ENCODE peak calls at places on chromosomes 12 and 14, in seven cellular contexts. N is A549, K is cardiac muscle cell, A is pancreas, D is transverse colon, Y is psoas muscle, S is thyroid gland. J is an unnamed sample.

GRCh38 chr12:26188641-26189040 is 6.7 kb upstream of the SSPN start:
- DNase-seq in N (no peak), K (no peak), A (no peak), Y (no peak), S (no peak), D (no peak), J (no peak)

GRCh38 chr14:103480595-103480994 is 42.0 kb downstream of the CKB start:
- DNase-seq in K (no peak), A (no peak), S (no peak), Y (no peak), D (no peak), N (no peak), J (no peak)

GRCh38 chr12:45431153-45431552 is 215.3 kb downstream of the ANO6 start:
- DNase-seq in A (no peak), S (no peak), K (no peak), N (no peak), Y (no peak), D (no peak), J (no peak)

GRCh38 chr14:59086241-59086899 is 102.1 kb upstream of the DAAM1 start:
- DNase-seq in A (no peak), D (no peak), Y (no peak), K (no peak), S (no peak), N (no peak), J (no peak)

GRCh38 chr14:24146622-24146977 is 190 bp upstream of the PSME2 start:
- DNase-seq in A (peak; percentile 94), D (peak; percentile 97), K (peak; percentile 99), Y (peak; percentile 95), N (peak; percentile 97), S (peak; percentile 99), J (peak; percentile 93)

GRCh38 chr12:83796527-83796926 is 1109.8 kb downstream of the TMTC2 start:
- DNase-seq in N (no peak), D (no peak), A (no peak), K (peak; percentile 5), Y (no peak), S (no peak), J (no peak)

GRCh38 chr14:71289536-71289935 is 382.3 kb downstream of the PCNX1 start:
- DNase-seq in Y (no peak), A (no peak), K (no peak), S (no peak), N (no peak), D (peak; percentile 54), J (no peak)

GRCh38 chr14:31241450-31242114 is 34.0 kb upstream of the HECTD1 start:
- DNase-seq in S (no peak), Y (no peak), D (no peak), K (peak; percentile 46), N (no peak), A (no peak), J (no peak)

GRCh38 chr12:70648831-70649230 is 11.6 kb upstream of the PTPRB start:
- DNase-seq in S (no peak), Y (no peak), D (no peak), N (no peak), A (no peak), K (no peak), J (no peak)

GRCh38 chr12:65845751-65846537 is 21.7 kb downstream of the HMGA2 start:
- DNase-seq in Y (no peak), N (no peak), S (no peak), K (no peak), D (no peak), A (no peak), J (no peak)

GRCh38 chr14:52640137-52640536 is 55.2 kb downstream of the ERO1A start:
- DNase-seq in D (no peak), K (no peak), Y (no peak), S (no peak), N (no peak), A (no peak), J (no peak)

GRCh38 chr14:53840444-53840843 is 116.2 kb downstream of the BMP4 start:
- DNase-seq in K (no peak), A (no peak), Y (no peak), S (no peak), N (peak; percentile 72), D (no peak), J (no peak)

GRCh38 chr12:50985322-50985721 is 33.0 kb downstream of the HIGD1C start:
- DNase-seq in Y (no peak), N (no peak), K (peak; percentile 5), D (no peak), S (peak; percentile 19), A (no peak), J (no peak)

GRCh38 chr14:38226366-38226765 is 18.7 kb downstream of the SSTR1 start:
- DNase-seq in K (no peak), N (no peak), A (no peak), D (no peak), Y (no peak), S (no peak), J (no peak)

GRCh38 chr12:92170050-92170449 is 24.4 kb upstream of the BTG1 start:
- DNase-seq in S (no peak), A (no peak), D (no peak), N (no peak), Y (no peak), K (no peak), J (no peak)

GRCh38 chr12:119695034-119695433 is 27.1 kb downstream of the PRKAB1 start:
- DNase-seq in A (no peak), N (peak; percentile 21), D (no peak), Y (no peak), K (peak; percentile 32), S (no peak), J (no peak)

GRCh38 chr12:98514984-98515367 is 414 bp upstream of the TMPO start:
- DNase-seq in K (no peak), A (no peak), D (no peak), N (no peak), Y (no peak), S (no peak), J (no peak)

GRCh38 chr12:116508145-116509121 is 50.7 kb upstream of the MAP1LC3B2 start:
- DNase-seq in Y (peak; percentile 33), A (no peak), N (peak; percentile 53), D (peak; percentile 39), S (peak; percentile 40), K (peak; percentile 62), J (peak; percentile 70)

GRCh38 chr14:96198430-96199133 is 6.1 kb upstream of the BDKRB2 start:
- DNase-seq in A (no peak), Y (no peak), N (no peak), D (no peak), K (no peak), S (peak; percentile 93), J (no peak)

GRCh38 chr12:13097526-13097925 is 5.9 kb downstream of the GSG1 start:
- DNase-seq in S (no peak), K (no peak), N (no peak), D (no peak), A (no peak), Y (no peak), J (peak; percentile 30)

GRCh38 chr12:104090685-104091084 is 26.4 kb downstream of the HCFC2 start:
- DNase-seq in D (no peak), Y (no peak), N (no peak), S (no peak), K (peak; percentile 34), A (no peak), J (no peak)

GRCh38 chr14:20429801-20430669 is 5.9 kb downstream of the KLHL33 start:
- DNase-seq in D (peak; percentile 60), A (peak; percentile 66), N (no peak), Y (no peak), S (peak; percentile 64), K (no peak), J (peak; percentile 39)

GRCh38 chr14:23186913-23187654 is 3.6 kb upstream of the SLC7A8 start:
- DNase-seq in N (peak; percentile 74), D (peak; percentile 48), K (peak; percentile 66), S (peak; percentile 52), A (peak; percentile 68), Y (no peak), J (no peak)

GRCh38 chr12:356276-356988 is 32.7 kb downstream of the KDM5A start:
- DNase-seq in N (no peak), D (no peak), S (no peak), K (no peak), A (no peak), Y (no peak), J (no peak)

GRCh38 chr12:6154730-6155459 is 30.4 kb upstream of the VWF start:
- DNase-seq in N (no peak), D (peak; percentile 27), S (no peak), A (no peak), Y (peak; percentile 66), K (no peak), J (peak; percentile 83)

GRCh38 chr14:100031506-100032281 is 33.5 kb upstream of the EVL start:
- DNase-seq in K (no peak), A (no peak), S (peak; percentile 53), Y (peak; percentile 28), D (peak; percentile 24), N (peak; percentile 91), J (no peak)

GRCh38 chr12:45216297-45216982 is 545 bp downstream of the ANO6 start:
- DNase-seq in S (peak; percentile 41), N (peak; percentile 59), Y (peak; percentile 59), A (peak; percentile 50), D (peak; percentile 56), K (peak; percentile 75), J (peak; percentile 51)

GRCh38 chr12:94973202-94973601 is 30.3 kb downstream of the NDUFA12 start:
- DNase-seq in S (no peak), Y (no peak), A (no peak), D (no peak), N (no peak), K (peak; percentile 23), J (no peak)

GRCh38 chr12:82781288-82782078 is 94.8 kb downstream of the TMTC2 start:
- DNase-seq in N (no peak), K (no peak), A (no peak), D (no peak), Y (no peak), S (no peak), J (no peak)

GRCh38 chr12:34371050-34371449 is 348.8 kb downstream of the ALG10 start:
- DNase-seq in S (no peak), Y (no peak), N (no peak), K (no peak), D (no peak), A (no peak), J (no peak)
- H3K9me3 ChIP-seq in S (no peaks in the 10 kb centered on the region), Y (no peaks in the 10 kb centered on the region), N (no peaks in the 10 kb centered on the region), K (no peaks in the 10 kb centered on the region), D (peaks cover 45% of the 10 kb centered on the region), A (no peaks in the 10 kb centered on the region), J (peaks cover 99% of the 10 kb centered on the region)

GRCh38 chr12:34105392-34105933 is 83.2 kb downstream of the ALG10 start:
- DNase-seq in N (no peak), D (no peak), S (no peak), A (no peak), K (no peak), Y (no peak), J (no peak)
- H3K9me3 ChIP-seq in N (no peaks in the 10 kb centered on the region), D (no peaks in the 10 kb centered on the region), S (no peaks in the 10 kb centered on the region), A (no peaks in the 10 kb centered on the region), K (no peaks in the 10 kb centered on the region), Y (no peaks in the 10 kb centered on the region), J (no peaks in the 10 kb centered on the region)

GRCh38 chr14:106848330-106849121 is 1322.1 kb downstream of the TMEM121 start:
- DNase-seq in A (peak; percentile 59), Y (no peak), D (peak; percentile 53), N (peak; percentile 69), K (no peak), S (no peak), J (no peak)
- H3K9me3 ChIP-seq in A (no peaks in the 10 kb centered on the region), Y (no peaks in the 10 kb centered on the region), D (no peaks in the 10 kb centered on the region), N (no peaks in the 10 kb centered on the region), K (peaks cover 3% of the 10 kb centered on the region), S (no peaks in the 10 kb centered on the region), J (no peaks in the 10 kb centered on the region)

DNA sequence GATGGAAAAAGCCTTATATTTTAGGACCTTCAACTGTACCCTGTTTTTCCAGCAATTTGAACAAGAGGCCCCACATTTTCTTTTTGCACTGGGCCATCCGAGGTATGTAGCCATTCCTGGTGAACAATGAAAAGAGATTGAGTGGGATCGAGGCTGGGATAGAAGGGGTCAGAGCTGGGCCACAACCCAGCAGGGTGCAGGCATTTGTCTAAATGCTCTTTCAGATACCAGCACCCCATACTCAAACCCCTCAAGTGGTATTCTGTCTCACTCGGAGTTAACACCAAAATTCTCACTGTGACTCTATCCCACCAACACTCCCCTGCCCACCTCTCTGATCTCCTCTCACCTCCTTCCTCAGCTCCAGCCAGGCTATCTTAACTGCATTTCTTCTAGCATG is 26.8 kb downstream of the DUSP6 start:
- DNase-seq in D (no peak), A (no peak), Y (no peak), S (no peak), N (no peak), K (no peak), J (no peak)
- H3K9me3 ChIP-seq in D (no peaks in the 10 kb centered on the region), A (no peaks in the 10 kb centered on the region), Y (peaks cover under 1% of the 10 kb centered on the region), S (no peaks in the 10 kb centered on the region), N (no peaks in the 10 kb centered on the region), K (no peaks in the 10 kb centered on the region), J (peaks cover 4% of the 10 kb centered on the region)

J was measured in left ventricle myocardium inferior.